ENCODE peak calls at places on chromosomes 6 and 20, in five cellular contexts. V is spleen, E is upper lobe of left lung, L is esophagus muscularis mucosa, Q is breast epithelium. O is an unnamed sample.

GRCh38 chr20:62536731-62537401 is 61.1 kb upstream of the GATA5 start:
- DNase-seq in V (no peak), E (no peak), Q (no peak), L (no peak), O (peak)

GRCh38 chr6:24537771-24538385 is 43.1 kb downstream of the ALDH5A1 start:
- DNase-seq in L (no peak), V (no peak), Q (no peak), E (no peak), O (no peak)

GRCh38 chr6:26420607-26421235 is 18.6 kb downstream of the BTN3A1 start:
- DNase-seq in E (no peak), V (no peak), L (no peak), Q (no peak), O (no peak)

GRCh38 chr6:140001005-140001404 is 626.6 kb upstream of the CITED2 start:
- DNase-seq in E (no peak), L (no peak), V (no peak), Q (no peak), O (no peak)

GRCh38 chr6:53982361-53983050 is 128.7 kb upstream of the MLIP start:
- DNase-seq in V (no peak), E (no peak), Q (no peak), L (no peak), O (no peak)

GRCh38 chr6:106883808-106884262 is 90.7 kb downstream of the CD24 start:
- DNase-seq in Q (no peak), V (no peak), E (no peak), L (no peak), O (no peak)

GRCh38 chr6:166058064-166058739 is 109.4 kb downstream of the TBXT start:
- DNase-seq in V (no peak), E (no peak), L (no peak), Q (no peak), O (no peak)

GRCh38 chr6:42260972-42261371 is 43.3 kb upstream of the MRPS10 start:
- DNase-seq in L (no peak), V (no peak), E (no peak), Q (no peak), O (peak)

GRCh38 chr6:83462524-83462923 is 31.7 kb upstream of the ME1 start:
- DNase-seq in L (no peak), V (no peak), E (no peak), Q (no peak), O (no peak)

GRCh38 chr20:19758888-19759331 is 852 bp downstream of the RIN2 start:
- DNase-seq in E (peak), L (peak), V (no peak), Q (peak), O (peak)

GRCh38 chr20:58546756-58547526 is 31.7 kb upstream of the APCDD1L start:
- DNase-seq in L (peak), E (no peak), Q (no peak), V (no peak), O (no peak)

GRCh38 chr6:21375206-21375605 is 218.3 kb upstream of the SOX4 start:
- DNase-seq in L (no peak), E (no peak), V (no peak), Q (no peak), O (no peak)

GRCh38 chr6:41469156-41469950 is 76.8 kb upstream of the FOXP4 start:
- DNase-seq in V (no peak), L (no peak), E (no peak), Q (no peak), O (no peak)

GRCh38 chr6:55886185-55886836 is 10.9 kb upstream of the BMP5 start:
- DNase-seq in L (no peak), E (no peak), V (no peak), Q (no peak), O (no peak)

GRCh38 chr6:32982702-32983492 is 14.5 kb downstream of the BRD2 start:
- DNase-seq in V (no peak), L (no peak), Q (no peak), E (no peak), O (no peak)

GRCh38 chr6:167699141-167700036 is 127.3 kb upstream of the AFDN start:
- DNase-seq in Q (no peak), E (peak), L (no peak), V (peak), O (peak)

GRCh38 chr6:130324657-130325056 is 41.2 kb upstream of the TMEM200A start:
- DNase-seq in V (no peak), Q (no peak), E (no peak), L (no peak), O (no peak)

GRCh38 chr6:160010067-160010466 is 41.2 kb downstream of the IGF2R start:
- DNase-seq in E (no peak), V (no peak), L (no peak), Q (no peak), O (peak)

GRCh38 chr20:53899351-53900167 is 170.8 kb downstream of the BCAS1 start:
- DNase-seq in E (peak), Q (no peak), V (peak), L (no peak), O (no peak)

GRCh38 chr20:43536817-43537440 is 21.9 kb upstream of the SGK2 start:
- DNase-seq in V (no peak), Q (peak), L (no peak), E (no peak), O (no peak)

GRCh38 chr6:19812512-19813119 is 24.6 kb upstream of the ID4 start:
- DNase-seq in Q (no peak), E (no peak), L (no peak), V (no peak), O (no peak)

GRCh38 chr6:142695016-142695415 is 250.0 kb downstream of the HIVEP2 start:
- DNase-seq in L (peak), V (no peak), Q (no peak), E (no peak), O (no peak)

GRCh38 chr6:53043626-53044025 is 21.6 kb upstream of the FBXO9 start:
- DNase-seq in Q (no peak), L (no peak), V (no peak), E (no peak), O (no peak)

GRCh38 chr6:31701666-31702420 is 1.3 kb downstream of the ABHD16A start:
- DNase-seq in E (no peak), Q (no peak), V (no peak), L (no peak), O (no peak)

GRCh38 chr6:14283600-14284235 is 166.1 kb downstream of the CD83 start:
- DNase-seq in E (no peak), V (no peak), L (peak), Q (no peak), O (no peak)

GRCh38 chr6:105994522-105995402 is 91.4 kb upstream of the PRDM1 start:
- DNase-seq in Q (no peak), L (no peak), E (peak), V (peak), O (peak)

GRCh38 chr20:34634392-34634791 is 42.5 kb downstream of the PIGU start:
- DNase-seq in E (no peak), Q (no peak), V (no peak), L (no peak), O (no peak)

GRCh38 chr6:13437597-13437996 is 49.8 kb downstream of the GFOD1 start:
- DNase-seq in E (no peak), Q (no peak), L (no peak), V (no peak), O (no peak)

GRCh38 chr6:26032387-26033131 is 54.7 kb upstream of the HFE start:
- DNase-seq in L (no peak), E (no peak), V (no peak), Q (no peak), O (no peak)

GRCh38 chr6:68296126-68296525 is 339.0 kb upstream of the ADGRB3 start:
- DNase-seq in Q (no peak), V (no peak), L (no peak), E (no peak), O (no peak)

GRCh38 chr20:1893721-1894470 is 1.3 kb upstream of the SIRPA start:
- DNase-seq in L (no peak), V (no peak), E (no peak), Q (peak), O (peak)

GRCh38 chr6:107981695-107982094 is 23.7 kb upstream of the SEC63 start:
- DNase-seq in E (no peak), L (no peak), Q (no peak), V (no peak), O (no peak)

GRCh38 chr6:29516108-29516507 is 28.4 kb upstream of the MAS1L start:
- DNase-seq in Q (no peak), V (no peak), E (no peak), L (no peak), O (no peak)

GRCh38 chr6:45619994-45620471 is 242.3 kb upstream of the SUPT3H start:
- DNase-seq in V (no peak), L (peak), Q (no peak), E (no peak), O (no peak)

DNA sequence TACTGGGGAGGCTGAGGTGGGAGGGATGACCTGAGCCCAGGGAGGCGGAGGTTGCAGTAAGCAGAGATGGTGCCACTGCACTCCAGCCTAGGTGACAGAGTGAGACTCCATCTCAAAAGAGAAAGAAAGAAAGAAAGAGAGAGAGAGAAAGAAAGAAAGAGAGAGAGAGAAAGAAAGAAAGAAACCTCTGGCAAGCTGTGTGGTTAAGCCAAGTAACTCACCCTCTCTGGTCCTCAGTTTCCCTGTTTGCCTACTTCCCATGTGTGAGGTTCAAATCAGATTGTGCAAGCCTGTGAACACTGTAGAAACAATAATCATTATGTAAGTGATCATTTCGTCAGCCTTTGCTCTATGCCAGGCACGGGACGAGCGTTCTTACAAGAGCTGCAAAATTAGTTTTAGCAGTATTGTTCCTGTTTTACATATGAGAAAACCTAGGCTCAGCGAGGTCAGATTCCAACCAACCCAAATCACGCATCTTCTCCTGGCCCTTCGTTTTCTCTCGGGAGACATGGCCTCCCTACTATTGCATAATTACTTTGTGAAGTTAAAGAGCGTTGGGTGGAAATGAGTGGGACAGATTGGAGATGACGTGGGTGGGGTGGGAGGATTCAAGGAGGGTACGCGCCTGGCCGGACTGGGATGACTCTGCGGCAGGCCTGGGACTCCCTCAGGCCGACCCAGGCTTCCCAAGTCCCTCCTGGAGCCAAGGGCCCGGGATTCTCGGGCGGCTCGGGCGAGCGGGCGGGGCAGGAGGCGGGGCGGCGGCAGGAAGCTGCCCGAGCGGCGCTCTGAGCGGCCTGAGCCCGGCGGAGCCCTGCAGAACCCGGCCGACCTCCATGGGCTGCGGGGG is at the start of gene SNX21:
- DNase-seq in V (peak), L (peak), Q (peak), E (peak), O (peak)
- TF ChIP-seq POLR2A in V (no peak), L (peak), Q (no peak), E (no peak), O (peak)

GRCh38 chr20:25372584-25373336 is 17.9 kb downstream of the ABHD12 start:
- DNase-seq in E (no peak), Q (no peak), L (no peak), V (no peak), O (no peak)

GRCh38 chr20:25369971-25370370 is 20.7 kb downstream of the ABHD12 start:
- DNase-seq in Q (no peak), L (no peak), E (no peak), V (no peak), O (no peak)

GRCh38 chr20:25368526-25368925 is 22.1 kb downstream of the ABHD12 start:
- DNase-seq in E (no peak), Q (no peak), V (no peak), L (no peak), O (no peak)

GRCh38 chr20:25364879-25365699 is 25.5 kb downstream of the ABHD12 start:
- DNase-seq in E (no peak), L (no peak), V (no peak), Q (no peak), O (no peak)

DNA sequence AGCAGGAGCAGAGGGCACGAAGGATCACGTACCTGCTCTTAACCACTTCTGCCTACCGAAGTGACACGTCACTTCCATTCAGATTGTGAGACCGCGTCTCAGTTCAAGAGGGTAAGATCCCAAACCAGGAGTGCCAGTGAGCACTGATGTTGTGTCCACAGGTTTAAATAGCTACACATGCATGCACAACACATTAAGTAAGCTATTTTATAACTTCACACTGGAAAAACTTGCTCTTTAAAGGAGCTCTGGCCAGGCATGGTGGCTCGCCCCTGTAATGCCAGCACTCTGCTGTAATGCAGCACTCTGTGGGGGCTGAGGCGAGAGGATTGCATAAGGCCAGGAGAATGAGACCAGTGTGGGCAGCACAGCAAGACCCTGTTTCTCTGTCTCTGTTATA is 21.1 kb downstream of the ABHD12 start:
- DNase-seq in E (no peak), L (no peak), Q (no peak), V (no peak), O (no peak)
- H3K27ac ChIP-seq in E (no peak), L (no peak), Q (no peak), V (no peak), O (no peak)

GRCh38 chr6:150600302-150601017 is 775 bp downstream of the PLEKHG1 start:
- DNase-seq in L (no peak), V (peak), Q (peak), E (peak), O (peak)
- TF ChIP-seq POLR2AphosphoS5 in L (peak), V (peak), Q (peak), E (no peak), O (peak)

DNA sequence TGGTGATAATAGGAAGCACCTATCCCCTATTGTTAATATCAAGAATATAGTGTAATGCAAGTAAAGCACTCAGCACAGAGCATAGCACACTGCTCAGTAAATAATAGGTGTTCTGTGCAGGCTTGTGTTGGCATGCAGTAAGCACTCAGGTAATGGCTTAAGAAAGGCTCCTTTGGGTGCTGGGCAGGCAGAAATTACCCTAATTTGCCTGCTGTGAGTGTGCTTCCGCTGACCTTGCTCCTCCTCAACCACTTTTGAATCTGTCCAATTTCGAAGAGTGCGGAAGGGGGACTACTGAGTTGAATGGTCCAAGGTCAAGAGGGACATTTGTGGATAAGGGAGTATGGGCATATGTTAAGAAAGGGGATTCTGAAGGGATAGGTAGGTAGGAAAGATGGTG is 15.4 kb downstream of the SRSF3 start:
- DNase-seq in E (peak), Q (no peak), V (no peak), L (no peak), O (peak)
- TF ChIP-seq POLR2A in E (no peak), Q (no peak), V (no peak), L (no peak), O (no peak)

GRCh38 chr6:438634-439170 is 47.1 kb downstream of the IRF4 start:
- DNase-seq in E (no peak), Q (no peak), V (no peak), L (no peak), O (no peak)

GRCh38 chr6:443621-444175 is 52.1 kb downstream of the IRF4 start:
- DNase-seq in L (no peak), E (no peak), Q (no peak), V (peak), O (no peak)

GRCh38 chr6:439681-440167 is 48.2 kb downstream of the IRF4 start:
- DNase-seq in V (no peak), Q (no peak), L (no peak), E (no peak), O (no peak)

GRCh38 chr6:444653-445275 is 53.2 kb downstream of the IRF4 start:
- DNase-seq in Q (no peak), V (peak), L (no peak), E (no peak), O (no peak)

DNA sequence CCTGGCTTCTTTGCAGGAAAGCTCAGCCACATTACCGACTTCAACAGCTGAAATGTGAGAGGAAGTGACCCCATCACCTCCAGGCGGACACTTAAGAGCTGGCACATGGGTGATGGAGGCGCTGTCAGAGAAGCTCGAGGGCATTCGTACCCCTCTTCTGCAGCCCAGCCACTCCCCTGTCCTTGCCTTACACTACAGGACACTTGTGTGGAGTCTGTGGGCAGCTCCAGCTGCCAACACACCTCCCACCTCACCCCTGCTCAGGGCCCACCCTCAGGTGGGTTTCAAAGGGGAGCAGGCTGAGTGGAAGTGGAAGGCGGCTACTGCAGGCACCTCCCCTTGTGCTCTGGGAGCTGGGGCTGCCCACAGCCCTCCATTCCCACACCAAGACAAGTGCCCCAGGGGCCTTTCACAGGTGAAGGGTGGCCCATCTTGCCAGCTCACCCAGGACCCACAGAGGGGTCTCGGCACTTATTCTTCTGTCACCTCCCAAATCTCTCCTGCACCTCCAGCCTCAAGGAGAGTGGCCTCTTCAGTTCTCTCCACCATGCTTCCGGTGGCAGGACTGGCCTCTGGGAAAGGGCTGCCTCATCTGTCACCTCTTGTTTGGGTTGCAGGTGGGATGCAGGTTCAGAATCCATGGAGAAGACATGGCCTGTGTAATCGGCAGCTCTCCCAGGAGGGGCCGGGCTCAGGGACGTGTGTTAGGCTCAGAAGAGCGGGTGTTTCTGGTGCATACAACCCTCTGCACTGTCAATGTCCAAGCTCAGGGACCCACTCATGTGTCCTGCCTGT is 49.8 kb downstream of the IRF4 start:
- DNase-seq in V (peak), L (no peak), Q (no peak), E (no peak), O (no peak)
- H3K27ac ChIP-seq in V (no peak), L (no peak), Q (no peak), E (no peak), O (no peak)

GRCh38 chr6:81818778-81819491 is 66.5 kb upstream of the TENT5A start:
- DNase-seq in V (no peak), Q (no peak), E (no peak), L (no peak), O (no peak)
- TF ChIP-seq POLR2AphosphoS5 in V (no peak), Q (no peak), E (no peak), L (no peak), O (no peak)

DNA sequence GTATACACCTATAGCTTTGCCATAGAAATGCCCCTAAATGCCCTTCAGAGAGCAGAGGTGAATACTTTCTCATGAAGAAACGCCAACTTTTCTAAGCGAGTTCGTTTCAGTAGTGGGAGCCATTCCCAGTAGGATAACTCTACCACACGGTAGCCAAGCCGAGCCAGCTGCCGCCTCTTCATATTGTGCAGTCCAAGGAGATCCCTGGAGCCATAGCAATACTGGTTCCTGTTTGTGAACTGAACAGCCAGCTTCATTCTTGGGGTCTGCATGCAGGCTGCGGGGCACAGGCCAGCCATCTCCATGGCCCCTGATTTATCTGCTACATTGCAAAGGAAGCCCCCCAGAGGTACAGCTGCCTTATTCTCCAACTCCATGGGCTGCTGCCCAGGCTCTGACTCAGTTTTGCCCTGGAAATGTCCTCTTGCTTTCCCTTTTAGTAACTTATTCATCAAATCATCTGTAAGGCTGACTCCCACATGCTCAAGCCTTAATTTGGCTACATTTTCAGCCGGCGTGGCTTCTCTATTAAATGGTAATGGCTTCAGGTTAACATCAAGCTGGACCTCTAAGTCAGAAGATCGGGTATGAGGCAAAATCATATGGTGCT is 12.8 kb downstream of the FASTKD5 start:
- DNase-seq in V (no peak), E (no peak), L (no peak), Q (no peak), O (no peak)
- TF ChIP-seq POLR2A in V (no peak), E (no peak), L (no peak), Q (no peak), O (no peak)

GRCh38 chr6:87731080-87731479 is 29.0 kb upstream of the AKIRIN2 start:
- DNase-seq in V (no peak), E (no peak), Q (no peak), L (no peak), O (no peak)
- H3K27ac ChIP-seq in V (no peak), E (peak), Q (peak), L (no peak), O (no peak)

DNA sequence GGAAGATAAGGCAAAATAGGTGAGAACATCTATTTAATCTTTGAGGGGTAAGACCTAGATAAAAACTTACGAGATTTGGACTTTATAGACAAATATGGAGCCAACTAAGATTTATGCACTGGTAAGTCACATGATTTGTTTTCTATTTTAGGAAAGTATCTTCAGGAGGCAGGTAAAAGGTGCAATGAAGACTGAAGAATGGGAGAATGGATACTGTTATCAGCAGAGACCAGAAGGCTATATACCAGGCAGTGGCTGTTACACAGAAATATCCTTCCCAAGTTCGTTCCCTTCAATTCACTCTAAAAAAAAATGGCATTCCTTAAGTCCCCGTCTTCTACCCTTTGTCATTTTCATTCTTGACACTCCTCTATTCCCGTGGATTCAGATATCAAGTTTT is 123.8 kb downstream of the MYB start:
- DNase-seq in E (no peak), L (no peak), V (no peak), Q (no peak), O (no peak)
- TF ChIP-seq POLR2AphosphoS5 in E (no peak), L (no peak), V (no peak), Q (no peak), O (no peak)

O was measured in sigmoid colon.